ENCODE peak calls at places on chromosomes 2 and 18, in six cellular contexts. One of them, this sample, is unnamed.

GRCh38 chr2:241769819-241770184 is 6.8 kb upstream of the GAL3ST2 start:
- DNase-seq in B cell: no peak
- DNase-seq in GM12865: no peak
- DNase-seq in activated effector memory CD4-positive, alpha-beta T cell treated with anti-CD3 and anti-CD28 coated beads, Interleukin-2, amount 50 U/mL, for 16 hours: peak
- DNase-seq in stimulated activated CD4-positive, alpha-beta T cell treated with anti-CD3 and anti-CD28 coated beads, Interleukin-1b, Interleukin-23, amount 100 ng/mL, for 24 hours: no peak
- DNase-seq in fibroblast of pulmonary artery: no peak
- DNase-seq in this sample: no peak

GRCh38 chr2:98561018-98561417 is 47.3 kb downstream of the COA5 start:
- DNase-seq in B cell: no peak
- DNase-seq in GM12865: no peak
- DNase-seq in activated effector memory CD4-positive, alpha-beta T cell treated with anti-CD3 and anti-CD28 coated beads, Interleukin-2, amount 50 U/mL, for 16 hours: peak
- DNase-seq in stimulated activated CD4-positive, alpha-beta T cell treated with anti-CD3 and anti-CD28 coated beads, Interleukin-1b, Interleukin-23, amount 100 ng/mL, for 24 hours: no peak
- DNase-seq in fibroblast of pulmonary artery: no peak
- DNase-seq in this sample: no peak

GRCh38 chr2:128317186-128317897 is 1.3 kb downstream of the HS6ST1 start:
- DNase-seq in B cell: peak
- DNase-seq in GM12865: peak
- DNase-seq in activated effector memory CD4-positive, alpha-beta T cell treated with anti-CD3 and anti-CD28 coated beads, Interleukin-2, amount 50 U/mL, for 16 hours: peak
- DNase-seq in stimulated activated CD4-positive, alpha-beta T cell treated with anti-CD3 and anti-CD28 coated beads, Interleukin-1b, Interleukin-23, amount 100 ng/mL, for 24 hours: no peak
- DNase-seq in fibroblast of pulmonary artery: no peak
- DNase-seq in this sample: peak

GRCh38 chr2:37776487-37776886 is 105.0 kb upstream of the CDC42EP3 start:
- DNase-seq in B cell: no peak
- DNase-seq in GM12865: no peak
- DNase-seq in activated effector memory CD4-positive, alpha-beta T cell treated with anti-CD3 and anti-CD28 coated beads, Interleukin-2, amount 50 U/mL, for 16 hours: no peak
- DNase-seq in stimulated activated CD4-positive, alpha-beta T cell treated with anti-CD3 and anti-CD28 coated beads, Interleukin-1b, Interleukin-23, amount 100 ng/mL, for 24 hours: no peak
- DNase-seq in fibroblast of pulmonary artery: peak
- DNase-seq in this sample: no peak

GRCh38 chr2:28944535-28944934 is 36.6 kb upstream of the TOGARAM2 start:
- DNase-seq in B cell: no peak
- DNase-seq in GM12865: no peak
- DNase-seq in activated effector memory CD4-positive, alpha-beta T cell treated with anti-CD3 and anti-CD28 coated beads, Interleukin-2, amount 50 U/mL, for 16 hours: no peak
- DNase-seq in stimulated activated CD4-positive, alpha-beta T cell treated with anti-CD3 and anti-CD28 coated beads, Interleukin-1b, Interleukin-23, amount 100 ng/mL, for 24 hours: no peak
- DNase-seq in fibroblast of pulmonary artery: no peak
- DNase-seq in this sample: no peak

GRCh38 chr18:48002933-48003365 is 72.5 kb upstream of the SMAD2 start:
- DNase-seq in B cell: no peak
- DNase-seq in GM12865: no peak
- DNase-seq in activated effector memory CD4-positive, alpha-beta T cell treated with anti-CD3 and anti-CD28 coated beads, Interleukin-2, amount 50 U/mL, for 16 hours: no peak
- DNase-seq in stimulated activated CD4-positive, alpha-beta T cell treated with anti-CD3 and anti-CD28 coated beads, Interleukin-1b, Interleukin-23, amount 100 ng/mL, for 24 hours: no peak
- DNase-seq in fibroblast of pulmonary artery: peak
- DNase-seq in this sample: no peak

GRCh38 chr2:42049411-42050349 is 1.9 kb downstream of the PKDCC start:
- DNase-seq in B cell: no peak
- DNase-seq in GM12865: no peak
- DNase-seq in activated effector memory CD4-positive, alpha-beta T cell treated with anti-CD3 and anti-CD28 coated beads, Interleukin-2, amount 50 U/mL, for 16 hours: no peak
- DNase-seq in stimulated activated CD4-positive, alpha-beta T cell treated with anti-CD3 and anti-CD28 coated beads, Interleukin-1b, Interleukin-23, amount 100 ng/mL, for 24 hours: no peak
- DNase-seq in fibroblast of pulmonary artery: no peak
- DNase-seq in this sample: no peak

GRCh38 chr2:165691615-165692014 is 102.4 kb downstream of the GALNT3 start:
- DNase-seq in B cell: no peak
- DNase-seq in GM12865: no peak
- DNase-seq in activated effector memory CD4-positive, alpha-beta T cell treated with anti-CD3 and anti-CD28 coated beads, Interleukin-2, amount 50 U/mL, for 16 hours: no peak
- DNase-seq in stimulated activated CD4-positive, alpha-beta T cell treated with anti-CD3 and anti-CD28 coated beads, Interleukin-1b, Interleukin-23, amount 100 ng/mL, for 24 hours: no peak
- DNase-seq in fibroblast of pulmonary artery: peak
- DNase-seq in this sample: no peak

GRCh38 chr18:35588995-35589394 is 7.5 kb downstream of the GALNT1 start:
- DNase-seq in B cell: peak
- DNase-seq in GM12865: peak
- DNase-seq in activated effector memory CD4-positive, alpha-beta T cell treated with anti-CD3 and anti-CD28 coated beads, Interleukin-2, amount 50 U/mL, for 16 hours: no peak
- DNase-seq in stimulated activated CD4-positive, alpha-beta T cell treated with anti-CD3 and anti-CD28 coated beads, Interleukin-1b, Interleukin-23, amount 100 ng/mL, for 24 hours: no peak
- DNase-seq in fibroblast of pulmonary artery: no peak
- DNase-seq in this sample: peak

GRCh38 chr2:99637157-99637697 is 147.4 kb upstream of the REV1 start:
- DNase-seq in B cell: peak
- DNase-seq in GM12865: no peak
- DNase-seq in activated effector memory CD4-positive, alpha-beta T cell treated with anti-CD3 and anti-CD28 coated beads, Interleukin-2, amount 50 U/mL, for 16 hours: no peak
- DNase-seq in stimulated activated CD4-positive, alpha-beta T cell treated with anti-CD3 and anti-CD28 coated beads, Interleukin-1b, Interleukin-23, amount 100 ng/mL, for 24 hours: no peak
- DNase-seq in fibroblast of pulmonary artery: no peak
- DNase-seq in this sample: no peak